ENCODE peak calls at places on chromosomes 12 and 14, in four cellular contexts. Z, E, Q and L are unnamed samples.

GRCh38 chr12:89273525-89273924 is 78.8 kb downstream of the DUSP6 start:
- DNase-seq in Z (no peak), E (no peak), Q (no peak), L (no peak)

GRCh38 chr12:15268927-15269552 is 47.8 kb upstream of the RERG start:
- DNase-seq in Q (peak), E (no peak), Z (no peak), L (peak)

GRCh38 chr12:49680075-49680474 is 27.1 kb downstream of the FMNL3 start:
- DNase-seq in Z (no peak), Q (no peak), E (no peak), L (no peak)

GRCh38 chr12:122003646-122004611 is 17.8 kb upstream of the BCL7A start:
- DNase-seq in Q (no peak), Z (no peak), E (no peak), L (peak)

GRCh38 chr14:96053600-96054381 is 14.6 kb downstream of the C14orf132 start:
- DNase-seq in Q (no peak), Z (peak), E (peak), L (peak)

GRCh38 chr12:10126401-10126800 is 3.6 kb downstream of the CLEC7A start:
- DNase-seq in Q (no peak), E (no peak), Z (no peak), L (no peak)

GRCh38 chr14:37170237-37170636 is 2.2 kb downstream of the SLC25A21 start:
- DNase-seq in Z (no peak), Q (no peak), E (no peak), L (no peak)

GRCh38 chr14:30521899-30522736 is 36.8 kb upstream of the G2E3 start:
- DNase-seq in E (no peak), Z (no peak), Q (no peak), L (no peak)

GRCh38 chr12:43151406-43152080 is 400.5 kb downstream of the ADAMTS20 start:
- DNase-seq in Z (no peak), E (peak), Q (no peak), L (no peak)

GRCh38 chr12:1093166-1093751 is 102.2 kb downstream of the ERC1 start:
- DNase-seq in E (peak), Z (no peak), Q (peak), L (no peak)

GRCh38 chr12:116065561-116065960 is 211.9 kb downstream of the MED13L start:
- DNase-seq in Z (no peak), Q (no peak), E (no peak), L (no peak)

GRCh38 chr14:52703225-52703624 is 3.8 kb upstream of the PSMC6 start:
- DNase-seq in E (peak), Q (peak), Z (peak), L (peak)

GRCh38 chr14:99195602-99196309 is 76.2 kb downstream of the BCL11B start:
- DNase-seq in E (no peak), Z (no peak), Q (no peak), L (no peak)

GRCh38 chr12:82682326-82682725 is 4.4 kb upstream of the TMTC2 start:
- DNase-seq in Z (no peak), Q (no peak), E (no peak), L (no peak)

GRCh38 chr14:54420478-54421116 is 20.6 kb downstream of the CNIH1 start:
- DNase-seq in Q (no peak), E (no peak), Z (peak), L (peak)

GRCh38 chr14:75411194-75411552 is 16.6 kb upstream of the JDP2 start:
- DNase-seq in Q (peak), E (no peak), Z (no peak), L (no peak)

GRCh38 chr12:107557026-107557425 is 128.6 kb upstream of the PWP1 start:
- DNase-seq in Z (no peak), Q (no peak), E (no peak), L (no peak)

GRCh38 chr14:90574640-90575131 is 177.9 kb downstream of the CALM1 start:
- DNase-seq in E (no peak), Q (no peak), Z (no peak), L (no peak)

GRCh38 chr12:124994435-124994975 is 1.1 kb downstream of the BRI3BP start:
- DNase-seq in Q (no peak), E (no peak), Z (peak), L (peak)

GRCh38 chr14:69586420-69586819 is 11.7 kb upstream of the CCDC177 start:
- DNase-seq in Q (no peak), E (no peak), Z (no peak), L (no peak)

GRCh38 chr12:9750276-9751203 is 10.2 kb downstream of the CD69 start:
- DNase-seq in Z (peak), Q (peak), E (peak), L (peak)

GRCh38 chr14:105450864-105451720 is 23.5 kb upstream of the CRIP2 start:
- DNase-seq in E (no peak), Z (no peak), Q (no peak), L (no peak)

GRCh38 chr14:55802986-55803431 is 223.0 kb downstream of the KTN1 start:
- DNase-seq in Q (no peak), Z (no peak), E (no peak), L (no peak)

GRCh38 chr12:18595406-18595805 is 142.4 kb downstream of the PLCZ1 start:
- DNase-seq in Q (no peak), E (no peak), Z (no peak), L (no peak)

GRCh38 chr14:61484826-61485584 is 163.6 kb downstream of the PRKCH start:
- DNase-seq in Q (no peak), E (no peak), Z (no peak), L (no peak)

GRCh38 chr12:27012239-27012981 is 1.8 kb downstream of the TM7SF3 start:
- DNase-seq in Q (no peak), Z (no peak), E (no peak), L (no peak)

GRCh38 chr12:64893961-64894360 is 69.5 kb downstream of the TBC1D30 start:
- DNase-seq in Z (no peak), Q (no peak), E (peak), L (no peak)

GRCh38 chr14:66514206-66514605 is 6.3 kb downstream of the GPHN start:
- DNase-seq in Z (no peak), Q (no peak), E (peak), L (no peak)

GRCh38 chr12:1947081-1947480 is 28.6 kb upstream of the CACNA2D4 start:
- DNase-seq in Q (no peak), Z (no peak), E (peak), L (no peak)

GRCh38 chr12:44616385-44616784 is 259.7 kb downstream of the NELL2 start:
- DNase-seq in E (no peak), Q (no peak), Z (no peak), L (no peak)

GRCh38 chr14:86912689-86913088 is 1080.3 kb downstream of the GALC start:
- DNase-seq in E (no peak), Z (no peak), Q (no peak), L (no peak)

GRCh38 chr14:54693761-54694160 is 126.8 kb downstream of the SAMD4A start:
- DNase-seq in E (no peak), Z (no peak), Q (no peak), L (no peak)

GRCh38 chr12:12088761-12089160 is 18.0 kb downstream of the BCL2L14 start:
- DNase-seq in Z (no peak), Q (no peak), E (no peak), L (no peak)

GRCh38 chr14:101504096-101504948 is 57.0 kb upstream of the DIO3 start:
- DNase-seq in E (no peak), Z (no peak), Q (peak), L (peak)

GRCh38 chr14:64364907-64365306 is 23.2 kb upstream of the MTHFD1 start:
- DNase-seq in E (no peak), Z (no peak), Q (no peak), L (no peak)

GRCh38 chr12:7995266-7995963 is 37.1 kb upstream of the FOXJ2 start:
- DNase-seq in Q (peak), E (peak), Z (peak), L (peak)

GRCh38 chr12:52945389-52946232 is 3.3 kb upstream of the KRT18 start:
- DNase-seq in E (no peak), Q (peak), Z (no peak), L (peak)